ENCODE peak calls at places on chromosomes 13 and 19, in six cellular contexts. Y, U, P, Z, Q and L are unnamed samples.

GRCh38 chr13:73039201-73040108 is 19.4 kb upstream of the KLF5 start:
- DNase-seq in Y (no peak), U (no peak), P (no peak), Z (no peak), Q (no peak), L (no peak)

GRCh38 chr13:29901714-29902631 is 51.6 kb upstream of the UBL3 start:
- DNase-seq in Y (peak), U (no peak), P (peak), Z (peak), Q (no peak), L (peak)

GRCh38 chr13:102440259-102440936 is 38.5 kb upstream of the FGF14 start:
- DNase-seq in Y (no peak), U (no peak), P (no peak), Z (peak), Q (no peak), L (no peak)

GRCh38 chr13:27559714-27560113 is 60.6 kb downstream of the LNX2 start:
- DNase-seq in Y (no peak), U (no peak), P (no peak), Z (no peak), Q (no peak), L (no peak)

GRCh38 chr19:16542894-16543498 is 759 bp upstream of the CHERP start:
- DNase-seq in Y (no peak), U (no peak), P (no peak), Z (no peak), Q (no peak), L (no peak)

GRCh38 chr19:34507414-34508067 is 26.0 kb downstream of the WTIP start:
- DNase-seq in Y (no peak), U (peak), P (no peak), Z (no peak), Q (no peak), L (no peak)

GRCh38 chr13:111947026-111947810 is 119.7 kb upstream of the SOX1 start:
- DNase-seq in Y (no peak), U (no peak), P (no peak), Z (no peak), Q (no peak), L (no peak)

GRCh38 chr19:30516586-30516985 is 144.4 kb downstream of the ZNF536 start:
- DNase-seq in Y (no peak), U (no peak), P (no peak), Z (no peak), Q (no peak), L (no peak)

GRCh38 chr19:52679598-52679997 is 41.4 kb upstream of the ZNF83 start:
- DNase-seq in Y (no peak), U (no peak), P (no peak), Z (no peak), Q (no peak), L (no peak)

GRCh38 chr19:43148233-43148632 is 38.1 kb downstream of the PSG5 start:
- DNase-seq in Y (no peak), U (no peak), P (no peak), Z (peak), Q (no peak), L (peak)

GRCh38 chr19:11399667-11400066 is 15.6 kb upstream of the EPOR start:
- DNase-seq in Y (no peak), U (no peak), P (no peak), Z (no peak), Q (no peak), L (no peak)

GRCh38 chr19:40163541-40164129 is 27.6 kb upstream of the MAP3K10 start:
- DNase-seq in Y (no peak), U (no peak), P (no peak), Z (no peak), Q (no peak), L (no peak)

GRCh38 chr19:10069046-10069445 is 17.1 kb upstream of the SHFL start:
- DNase-seq in Y (no peak), U (no peak), P (no peak), Z (no peak), Q (no peak), L (no peak)

GRCh38 chr19:30118760-30119159 is 176.7 kb downstream of the URI1 start:
- DNase-seq in Y (no peak), U (no peak), P (no peak), Z (no peak), Q (no peak), L (no peak)

GRCh38 chr13:99756281-99756680 is 215.3 kb downstream of the ZIC5 start:
- DNase-seq in Y (no peak), U (no peak), P (no peak), Z (no peak), Q (no peak), L (no peak)

GRCh38 chr19:50047686-50048085 is 21.9 kb downstream of the ZNF473 start:
- DNase-seq in Y (no peak), U (no peak), P (no peak), Z (no peak), Q (no peak), L (no peak)

GRCh38 chr13:50645092-50645491 is 198.4 kb downstream of the DLEU7 start:
- DNase-seq in Y (no peak), U (no peak), P (no peak), Z (no peak), Q (no peak), L (no peak)

GRCh38 chr19:56866563-56866962 is 26.0 kb upstream of the PEG3 start:
- DNase-seq in Y (no peak), U (no peak), P (no peak), Z (no peak), Q (no peak), L (no peak)

GRCh38 chr19:43470288-43470687 is 4.9 kb upstream of the LYPD3 start:
- DNase-seq in Y (no peak), U (no peak), P (no peak), Z (no peak), Q (no peak), L (no peak)

GRCh38 chr13:48234652-48235099 is 1.7 kb downstream of the ITM2B start:
- DNase-seq in Y (no peak), U (no peak), P (no peak), Z (no peak), Q (no peak), L (no peak)

GRCh38 chr13:48235100-48235813 is 2.3 kb downstream of the ITM2B start:
- DNase-seq in Y (no peak), U (no peak), P (no peak), Z (no peak), Q (no peak), L (no peak)

GRCh38 chr13:48235814-48236135 is 2.8 kb downstream of the ITM2B start:
- DNase-seq in Y (no peak), U (no peak), P (no peak), Z (no peak), Q (no peak), L (no peak)

GRCh38 chr13:48233886-48234488 is 981 bp downstream of the ITM2B start:
- DNase-seq in Y (no peak), U (no peak), P (no peak), Z (no peak), Q (no peak), L (no peak)

GRCh38 chr13:48236528-48237353 is 3.7 kb downstream of the ITM2B start:
- DNase-seq in Y (no peak), U (no peak), P (no peak), Z (no peak), Q (no peak), L (no peak)
- TF ChIP-seq CTCF in Y (no peak), U (no peak), P (no peak), Z (no peak), Q (no peak), L (no peak)

DNA sequence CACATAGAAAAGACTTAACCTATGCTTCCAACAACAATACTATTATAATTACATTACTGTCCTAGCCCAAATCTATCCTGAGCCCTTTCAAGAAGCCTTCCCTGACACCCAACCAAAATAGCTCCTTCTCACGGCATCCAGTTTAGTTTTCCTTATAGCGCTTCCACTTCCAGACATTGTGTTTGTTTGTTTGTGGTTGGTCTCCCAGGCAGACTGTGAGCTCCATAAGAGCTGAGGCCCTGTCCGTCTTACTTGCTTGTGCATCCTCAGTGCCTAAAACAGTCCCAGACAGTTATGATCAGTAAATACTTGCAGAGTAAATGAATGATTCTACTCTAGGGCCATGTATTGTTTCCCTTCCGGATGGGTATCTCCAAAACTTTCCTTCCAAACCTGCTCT is 68.1 kb upstream of the STARD13 start:
- DNase-seq in Y (no peak), U (no peak), P (no peak), Z (no peak), Q (no peak), L (no peak)
- H3K4me3 ChIP-seq in Y (no peak), U (no peak), P (no peak), Z (no peak), Q (no peak), L (no peak)

GRCh38 chr13:48231080-48231479 is 1.9 kb upstream of the ITM2B start:
- DNase-seq in Y (no peak), U (no peak), P (no peak), Z (no peak), Q (no peak), L (peak)

GRCh38 chr13:48230541-48230940 is 2.5 kb upstream of the ITM2B start:
- DNase-seq in Y (no peak), U (no peak), P (no peak), Z (no peak), Q (no peak), L (no peak)

GRCh38 chr13:48232420-48233096 is 448 bp upstream of the ITM2B start:
- DNase-seq in Y (no peak), U (no peak), P (no peak), Z (no peak), Q (no peak), L (no peak)

GRCh38 chr13:48231948-48232347 is 1.1 kb upstream of the ITM2B start:
- DNase-seq in Y (no peak), U (no peak), P (no peak), Z (no peak), Q (no peak), L (no peak)

GRCh38 chr13:48233097-48233885 is at the start of gene ITM2B:
- DNase-seq in Y (peak), U (peak), P (peak), Z (no peak), Q (peak), L (no peak)
- TF ChIP-seq CTCF in Y (peak), U (peak), P (no peak), Z (no peak), Q (peak), L (peak)

GRCh38 chr13:31996611-31997010 is 35.0 kb upstream of the FRY start:
- DNase-seq in Y (no peak), U (no peak), P (no peak), Z (no peak), Q (no peak), L (no peak)

GRCh38 chr13:32001769-32002168 is 29.8 kb upstream of the FRY start:
- DNase-seq in Y (no peak), U (no peak), P (no peak), Z (no peak), Q (no peak), L (no peak)

GRCh38 chr13:31997641-31998040 is 33.9 kb upstream of the FRY start:
- DNase-seq in Y (no peak), U (no peak), P (no peak), Z (no peak), Q (no peak), L (no peak)

GRCh38 chr13:32001392-32001768 is 30.2 kb upstream of the FRY start:
- DNase-seq in Y (peak), U (no peak), P (no peak), Z (no peak), Q (no peak), L (no peak)

GRCh38 chr13:31998131-31998530 is 33.4 kb upstream of the FRY start:
- DNase-seq in Y (no peak), U (no peak), P (no peak), Z (no peak), Q (no peak), L (peak)
- H3K4me3 ChIP-seq in Y (no peak), U (no peak), P (no peak), Z (no peak), Q (no peak), L (no peak)

GRCh38 chr13:104691765-104692164 is 1625.5 kb upstream of the SLC10A2 start:
- DNase-seq in Y (no peak), U (no peak), P (no peak), Z (no peak), Q (no peak), L (no peak)
- TF ChIP-seq CTCF in Y (no peak), U (no peak), P (no peak), Z (no peak), Q (no peak), L (no peak)

DNA sequence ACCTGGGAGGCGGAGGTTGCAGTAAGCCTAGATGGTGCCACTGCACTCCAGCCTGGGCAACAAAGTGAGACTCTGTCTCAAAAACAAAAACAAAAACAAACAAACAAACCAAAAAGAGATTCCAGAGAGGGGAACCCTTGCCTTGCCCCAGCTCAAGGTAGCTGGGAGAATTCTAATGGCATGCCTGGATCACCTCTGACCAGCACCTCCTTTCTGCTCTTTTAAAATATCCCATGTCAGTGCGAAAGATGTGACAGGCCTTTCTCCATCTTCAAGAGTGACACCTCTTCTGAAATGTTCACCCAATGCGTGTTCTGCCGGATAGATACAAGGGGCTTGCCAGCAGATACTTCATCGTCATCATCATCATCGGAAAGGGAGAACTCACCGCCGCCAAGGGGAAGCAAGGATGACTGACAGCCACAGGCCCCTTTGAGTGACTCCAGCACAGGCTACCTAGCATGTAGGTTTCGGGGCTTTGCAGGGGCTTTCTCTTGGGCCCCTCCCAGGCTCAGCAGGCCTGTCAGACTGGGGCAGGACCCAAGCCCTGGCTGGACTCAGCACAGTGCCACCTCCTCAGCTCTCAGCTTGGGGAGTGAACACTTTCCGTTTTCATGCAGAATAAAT is 18.9 kb upstream of the LRP3 start:
- DNase-seq in Y (no peak), U (no peak), P (no peak), Z (no peak), Q (no peak), L (no peak)
- H3K4me3 ChIP-seq in Y (peak), U (no peak), P (no peak), Z (no peak), Q (no peak), L (peak)

GRCh38 chr19:13902993-13903555 is 2.8 kb downstream of the BRME1 start:
- DNase-seq in Y (no peak), U (no peak), P (no peak), Z (no peak), Q (no peak), L (no peak)
- TF ChIP-seq CTCF in Y (peak), U (no peak), P (peak), Z (peak), Q (peak), L (peak)

DNA sequence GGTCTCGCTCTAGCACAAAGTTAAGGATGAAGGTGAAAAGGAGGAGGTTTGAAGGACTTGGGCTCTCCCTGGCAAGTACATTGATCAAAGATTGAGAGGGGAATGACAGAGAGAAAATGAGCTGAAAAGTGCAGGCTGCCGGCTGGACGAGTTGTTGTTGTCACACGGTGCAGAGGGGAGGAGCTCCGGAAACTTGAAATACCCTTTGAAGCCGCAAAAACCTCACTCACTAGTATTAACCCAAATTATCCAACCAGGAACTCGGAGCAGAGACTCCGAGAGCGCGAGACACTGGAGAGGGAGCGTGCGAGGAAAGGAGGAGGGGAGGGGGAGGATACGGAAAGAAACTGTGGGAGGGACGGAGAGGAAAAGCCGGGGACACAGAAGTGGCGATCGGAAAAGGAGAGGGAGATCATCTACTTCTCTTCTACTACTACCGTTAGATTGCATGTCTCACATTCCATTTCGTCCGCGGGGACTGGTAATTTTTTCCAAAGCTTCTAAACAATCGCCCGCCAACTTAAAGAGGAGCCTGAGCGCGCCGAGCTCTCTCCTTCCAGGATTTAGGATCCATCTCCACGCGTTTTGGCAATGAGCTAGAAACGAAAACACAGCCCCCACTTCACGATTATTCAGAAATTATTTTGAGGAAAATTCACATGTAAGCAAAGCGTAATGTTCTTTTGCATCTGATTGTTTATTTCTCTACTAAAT is at the start of gene DACH1:
- DNase-seq in Y (peak), U (peak), P (peak), Z (peak), Q (no peak), L (peak)
- H3K4me3 ChIP-seq in Y (peak), U (peak), P (peak), Z (peak), Q (peak), L (peak)

DNA sequence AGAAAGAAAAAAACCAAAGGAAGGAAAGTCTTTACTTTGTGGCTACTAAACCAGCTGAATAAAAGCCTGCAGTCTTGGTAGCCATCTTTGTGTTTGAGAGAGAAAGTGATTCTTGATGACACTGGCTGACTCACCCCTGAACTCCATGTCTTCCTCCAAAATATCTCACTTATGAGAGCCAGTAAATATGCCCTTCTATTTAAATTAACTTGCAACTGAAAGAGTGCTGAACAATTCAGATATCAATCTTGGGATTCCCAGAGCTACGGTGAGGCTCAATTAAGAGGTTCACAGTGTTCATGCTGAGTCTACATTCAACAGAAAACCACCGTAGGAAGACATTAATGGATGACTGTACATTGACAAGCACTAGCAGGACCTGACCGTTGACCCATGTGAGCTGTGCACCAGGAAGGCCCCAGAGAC is 57.9 kb downstream of the KCTD12 start:
- DNase-seq in Y (no peak), U (no peak), P (no peak), Z (no peak), Q (no peak), L (no peak)
- TF ChIP-seq CTCF in Y (no peak), U (no peak), P (no peak), Z (no peak), Q (no peak), L (no peak)

GRCh38 chr13:49220856-49221614 is 897 bp downstream of the MLNR start:
- DNase-seq in Y (no peak), U (no peak), P (no peak), Z (no peak), Q (no peak), L (no peak)
- H3K4me3 ChIP-seq in Y (peak), U (peak), P (no peak), Z (peak), Q (no peak), L (no peak)